ENCODE peak calls at places on chromosomes 16 and 17, in seven cellular contexts. C is HepG2, M is A549, T is endothelial cell of umbilical vein, Y is HCT116, S is GM12878, H is K562. D is an unnamed sample.

GRCh38 chr16:952321-952720 is 18.5 kb downstream of the LMF1 start:
- DNase-seq in C (no peak), M (no peak), T (no peak), Y (no peak), S (no peak), H (no peak), D (no peak)

GRCh38 chr17:549197-550040 is 165.2 kb downstream of the VPS53 start:
- DNase-seq in C (no peak), M (no peak), T (peak; percentile 84), Y (no peak), S (no peak), H (no peak), D (no peak)

GRCh38 chr17:50210249-50211225 is 9.1 kb upstream of the COL1A1 start:
- DNase-seq in C (peak; percentile 77), M (peak; percentile 54), T (peak; percentile 38), Y (no peak), S (no peak), H (peak; percentile 48), D (peak; percentile 60)

GRCh38 chr16:50702725-50703124 is 9.3 kb downstream of the NOD2 start:
- DNase-seq in C (no peak), M (no peak), T (no peak), Y (no peak), S (no peak), H (no peak), D (peak; percentile 92)

GRCh38 chr17:9905902-9906301 is 831 bp upstream of the RCVRN start:
- DNase-seq in C (peak; percentile 3), M (peak; percentile 64), T (no peak), Y (peak; percentile 26), S (no peak), H (peak; percentile 54), D (peak; percentile 55)

GRCh38 chr17:69523252-69523861 is 108.9 kb downstream of the MAP2K6 start:
- DNase-seq in C (peak; percentile 58), M (peak; percentile 72), T (peak; percentile 76), Y (peak; percentile 28), S (peak; percentile 55), H (peak; percentile 7), D (peak; percentile 44)

GRCh38 chr16:56093055-56093454 is 98.2 kb upstream of the GNAO1 start:
- DNase-seq in C (no peak), M (no peak), T (no peak), Y (no peak), S (no peak), H (no peak), D (no peak)

GRCh38 chr16:66478733-66479511 is 51.8 kb downstream of the BEAN1 start:
- DNase-seq in C (peak; percentile 63), M (peak; percentile 81), T (peak; percentile 60), Y (peak; percentile 54), S (peak; percentile 16), H (peak; percentile 81), D (peak; percentile 85)

GRCh38 chr17:28181568-28181967 is 137.4 kb upstream of the TMEM97 start:
- DNase-seq in C (no peak), M (no peak), T (no peak), Y (no peak), S (no peak), H (no peak), D (no peak)

GRCh38 chr16:66342294-66342900 is 24.1 kb upstream of the CDH5 start:
- DNase-seq in C (peak; percentile 18), M (peak; percentile 43), T (peak; percentile 47), Y (no peak), S (no peak), H (peak; percentile 69), D (peak; percentile 42)

GRCh38 chr16:3804426-3805016 is 76.0 kb downstream of the CREBBP start:
- DNase-seq in C (no peak), M (no peak), T (no peak), Y (no peak), S (no peak), H (peak; percentile 44), D (no peak)

GRCh38 chr16:27275394-27275793 is 6.8 kb upstream of the NSMCE1 start:
- DNase-seq in C (no peak), M (no peak), T (no peak), Y (no peak), S (no peak), H (no peak), D (no peak)

GRCh38 chr16:11757671-11758545 is 15.3 kb upstream of the TXNDC11 start:
- DNase-seq in C (peak; percentile 32), M (peak; percentile 66), T (peak; percentile 64), Y (no peak), S (no peak), H (no peak), D (no peak)

GRCh38 chr16:66832190-66832589 is 1.4 kb upstream of the NAE1 start:
- DNase-seq in C (no peak), M (no peak), T (no peak), Y (no peak), S (no peak), H (peak; percentile 3), D (no peak)

GRCh38 chr17:27511154-27511553 is 54.9 kb downstream of the KSR1 start:
- DNase-seq in C (no peak), M (no peak), T (no peak), Y (no peak), S (no peak), H (no peak), D (no peak)

GRCh38 chr16:19609359-19609758 is 53.9 kb downstream of the VPS35L start:
- DNase-seq in C (no peak), M (peak; percentile 8), T (no peak), Y (no peak), S (no peak), H (peak; percentile 16), D (no peak)

GRCh38 chr17:39212200-39212810 is 12.2 kb downstream of the RPL19 start:
- DNase-seq in C (no peak), M (no peak), T (no peak), Y (no peak), S (no peak), H (no peak), D (no peak)

GRCh38 chr16:69520800-69521602 is 44.8 kb upstream of the NFAT5 start:
- DNase-seq in C (peak; percentile 92), M (no peak), T (no peak), Y (no peak), S (peak; percentile 65), H (peak; percentile 3), D (no peak)

GRCh38 chr16:27195068-27195741 is 8.1 kb upstream of the KDM8 start:
- DNase-seq in C (no peak), M (no peak), T (no peak), Y (no peak), S (no peak), H (no peak), D (no peak)

GRCh38 chr17:31561469-31562412 is 170.3 kb downstream of the RAB11FIP4 start:
- DNase-seq in C (no peak), M (no peak), T (peak; percentile 77), Y (no peak), S (no peak), H (no peak), D (peak; percentile 68)

DNA sequence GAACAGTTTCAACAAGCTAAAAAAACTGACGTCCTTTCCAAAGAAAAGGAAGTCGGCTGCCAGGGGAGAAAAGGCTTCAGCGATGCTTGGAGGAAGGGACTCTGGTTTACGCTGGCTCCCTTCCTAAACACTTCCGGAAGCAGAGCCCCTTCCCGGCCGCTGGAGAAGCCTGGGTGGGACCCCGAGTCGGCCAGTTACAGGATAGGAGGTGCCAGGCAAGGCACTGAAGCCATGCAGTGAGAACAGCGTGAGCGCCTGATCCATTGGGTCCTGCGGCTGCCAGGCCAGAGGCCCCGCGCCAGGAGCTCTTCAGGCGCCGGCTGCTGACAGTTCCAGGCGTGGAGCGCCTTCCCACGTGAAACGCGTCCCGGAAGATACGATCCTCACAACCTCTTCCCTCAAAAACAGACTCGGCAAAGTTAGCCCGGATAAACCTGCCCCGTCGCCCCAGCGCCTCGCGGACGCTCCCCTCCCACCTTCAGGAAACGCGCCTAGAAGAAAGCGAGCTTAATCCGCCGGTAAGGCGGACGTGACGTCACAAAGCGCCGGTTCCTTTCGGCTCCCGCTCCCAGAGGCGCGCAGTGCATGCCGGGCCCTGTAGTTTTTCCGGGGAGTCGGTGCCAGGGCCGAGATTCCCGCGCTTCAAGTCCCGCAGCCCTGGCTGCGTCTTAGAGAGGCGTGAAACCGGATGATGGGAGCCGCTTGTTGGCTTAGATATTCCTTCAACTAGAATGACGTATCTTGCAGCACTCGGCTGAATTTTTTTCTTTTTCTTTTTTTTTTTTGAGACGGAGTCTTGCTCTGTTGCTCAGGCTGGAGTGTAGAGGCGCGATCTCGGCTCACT is at the start of gene ADAT1:
- DNase-seq in C (peak; percentile 97), M (peak; percentile 98), T (peak; percentile 99), Y (peak; percentile 96), S (peak; percentile 82), H (peak; percentile 92), D (peak; percentile 98)
- TF ChIP-seq POLR2A in C (peak; percentile 88), M (peak; percentile 88), T (peak; percentile 95), Y (peak; percentile 78), S (peak; percentile 95), H (peak; percentile 92), D (peak; percentile 68)

DNA sequence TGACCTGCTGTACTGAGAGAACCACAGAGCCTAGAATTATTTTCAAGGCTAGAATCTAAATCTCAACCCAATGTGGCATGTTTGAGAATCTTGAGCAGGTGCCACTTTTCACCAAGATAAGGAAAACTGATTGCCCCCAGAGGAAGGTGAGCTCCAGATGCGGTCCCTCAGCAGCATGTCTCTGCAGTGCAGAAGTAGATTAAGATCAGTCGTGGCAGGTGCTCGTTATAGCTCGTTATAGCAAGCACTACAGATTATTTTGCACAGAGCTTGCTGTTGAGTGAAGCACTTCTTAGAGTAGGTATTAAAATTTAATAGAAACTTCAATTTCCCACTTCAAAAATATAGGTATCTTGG is 176.0 kb downstream of the AATF start:
- DNase-seq in C (no peak), M (no peak), T (no peak), Y (no peak), S (no peak), H (no peak), D (no peak)
- TF ChIP-seq MAX in C (no peak), M (no peak), T (no peak), Y (no peak), S (no peak), H (no peak), D (no peak)

GRCh38 chr16:68078726-68079615 is 6.2 kb upstream of the NFATC3 start:
- DNase-seq in C (no peak), M (no peak), T (no peak), Y (no peak), S (no peak), H (no peak), D (peak; percentile 83)
- H3K4me3 ChIP-seq in C (peak overlapping the region; percentile 6), M (no peak overlapping the region), T (no peak overlapping the region), Y (no peak overlapping the region), S (no peak overlapping the region), H (no peak overlapping the region), D (peak overlapping the region; percentile 9)

DNA sequence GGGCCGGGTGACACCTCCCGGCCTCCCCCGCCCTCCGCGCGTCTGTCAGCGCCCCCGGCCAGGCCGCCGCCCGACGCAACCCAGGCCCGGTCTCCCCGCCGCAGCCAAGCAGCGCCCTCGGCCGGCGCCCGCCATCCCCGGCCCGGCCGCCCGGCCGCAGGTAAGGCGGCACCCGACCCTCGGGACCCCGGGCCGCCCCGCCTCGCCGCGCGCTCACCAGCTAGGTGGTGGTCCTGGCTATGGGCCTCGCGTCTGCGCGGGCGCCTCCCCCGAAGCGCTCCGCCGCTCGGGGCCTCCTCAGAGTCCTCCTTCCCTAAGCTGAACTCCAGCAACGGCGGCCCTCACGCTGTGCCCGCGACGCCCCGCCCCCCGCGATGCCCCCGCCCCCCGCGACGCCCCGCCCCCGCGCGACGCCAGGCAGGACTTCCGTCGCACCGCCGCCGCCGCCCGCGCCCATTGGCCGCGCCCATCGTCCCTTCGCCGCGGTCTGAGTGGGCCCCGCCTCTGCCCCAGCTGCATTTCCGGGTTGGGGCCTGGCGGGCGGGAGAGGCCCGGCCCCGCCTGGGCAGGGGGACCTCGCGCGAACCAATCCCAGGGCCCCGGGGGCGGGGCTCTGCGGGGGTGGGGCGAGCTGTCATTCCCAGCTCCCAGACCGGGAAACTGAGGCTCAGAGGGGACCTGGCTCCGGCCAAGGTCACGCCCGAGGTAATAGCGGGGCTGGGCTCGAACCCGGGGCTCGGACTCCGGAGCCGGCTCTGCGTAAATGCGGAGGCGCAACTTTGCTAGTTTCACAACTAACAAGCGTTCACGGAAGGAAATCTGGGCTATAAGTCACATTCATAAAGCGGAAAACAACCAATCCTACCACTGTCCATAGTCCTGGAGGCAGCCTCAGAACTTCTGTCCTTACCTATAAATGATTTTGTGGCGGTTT is 9.0 kb upstream of the KCTD5 start:
- DNase-seq in C (peak; percentile 86), M (peak; percentile 96), T (peak; percentile 95), Y (peak; percentile 73), S (peak; percentile 54), H (peak; percentile 95), D (peak; percentile 95)
- TF ChIP-seq POLR2A in C (peak; percentile 52), M (peak; percentile 52), T (no peak), Y (no peak), S (peak; percentile 82), H (peak; percentile 60), D (peak; percentile 54)

D was measured in NB4.